ENCODE peak calls at places on chromosomes 3 and 15, in six cellular contexts. U is SK-N-SH, L is K562, G is HCT116, T is HepG2, Y is GM12878. P is an unnamed sample.

GRCh38 chr3:71022552-71023335 is 560.8 kb downstream of the FOXP1 start:
- DNase-seq in G (no peak), T (peak), L (no peak), U (no peak), Y (no peak), P (peak)

GRCh38 chr3:11908981-11909698 is 62.5 kb upstream of the TAMM41 start:
- DNase-seq in U (no peak), G (no peak), Y (no peak), L (no peak), T (no peak), P (no peak)

GRCh38 chr3:184255291-184256039 is 5.9 kb downstream of the CAMK2N2 start:
- DNase-seq in U (no peak), L (no peak), T (no peak), Y (no peak), G (no peak), P (no peak)

GRCh38 chr3:134073583-134073945 is 43.8 kb upstream of the SLCO2A1 start:
- DNase-seq in U (no peak), L (no peak), G (no peak), Y (no peak), T (no peak), P (no peak)

GRCh38 chr3:65672876-65673815 is 365.6 kb downstream of the MAGI1 start:
- DNase-seq in Y (no peak), U (peak), L (peak), G (peak), T (peak), P (no peak)

GRCh38 chr15:74799843-74800558 is 12.6 kb upstream of the LMAN1L start:
- DNase-seq in Y (peak), L (peak), T (peak), G (peak), U (peak), P (peak)

GRCh38 chr3:158105710-158106438 is at the start of gene SHOX2:
- DNase-seq in T (no peak), U (no peak), G (no peak), L (peak), Y (no peak), P (no peak)

GRCh38 chr15:90855139-90855538 is 13.2 kb upstream of the FURIN start:
- DNase-seq in Y (no peak), L (no peak), U (no peak), T (no peak), G (no peak), P (no peak)

GRCh38 chr3:24272875-24273274 is 221.8 kb downstream of the THRB start:
- DNase-seq in T (peak), Y (no peak), L (no peak), G (no peak), U (no peak), P (peak)

GRCh38 chr15:54820811-54821210 is 375.9 kb downstream of the RSL24D1 start:
- DNase-seq in L (no peak), T (no peak), G (no peak), U (no peak), Y (no peak), P (no peak)

GRCh38 chr15:45543051-45543450 is 20.5 kb upstream of the SLC30A4 start:
- DNase-seq in G (no peak), U (no peak), Y (no peak), T (no peak), L (no peak), P (no peak)

GRCh38 chr3:13042932-13043275 is 30.3 kb downstream of the IQSEC1 start:
- DNase-seq in G (no peak), U (peak), T (no peak), L (peak), Y (no peak), P (no peak)

GRCh38 chr3:128555881-128556280 is 62.9 kb upstream of the GATA2 start:
- DNase-seq in U (no peak), Y (no peak), L (no peak), T (no peak), G (no peak), P (no peak)

GRCh38 chr3:128554465-128555097 is 61.6 kb upstream of the GATA2 start:
- DNase-seq in T (no peak), Y (no peak), L (no peak), G (no peak), U (no peak), P (no peak)

GRCh38 chr3:128555098-128555825 is 62.3 kb upstream of the GATA2 start:
- DNase-seq in L (no peak), G (no peak), U (peak), T (no peak), Y (no peak), P (no peak)

GRCh38 chr3:128553560-128553959 is 60.6 kb upstream of the GATA2 start:
- DNase-seq in T (no peak), U (no peak), Y (no peak), G (no peak), L (no peak), P (no peak)

DNA sequence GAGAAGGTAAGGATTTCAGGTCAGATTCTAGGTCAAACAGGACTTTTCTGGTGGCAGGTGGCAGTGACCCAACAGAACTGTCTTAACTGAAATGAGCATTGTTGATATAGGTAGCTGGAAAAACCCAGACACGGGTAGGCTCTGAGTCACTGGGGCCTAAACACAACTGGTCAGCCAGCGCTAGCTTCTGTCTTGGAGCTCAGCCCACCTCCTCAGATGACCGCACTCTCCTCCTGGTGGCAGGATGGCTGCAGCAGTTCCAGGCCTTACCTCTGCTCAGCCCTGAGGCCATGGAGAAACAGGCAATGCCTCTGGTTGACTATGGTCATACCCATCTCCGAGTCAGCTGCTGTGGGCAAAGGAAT is 61.1 kb upstream of the GATA2 start:
- DNase-seq in G (no peak), Y (no peak), U (no peak), L (peak), T (peak), P (no peak)
- TF ChIP-seq JUND in G (no peak), Y (no peak), U (no peak), L (peak), T (no peak), P (no peak)

DNA sequence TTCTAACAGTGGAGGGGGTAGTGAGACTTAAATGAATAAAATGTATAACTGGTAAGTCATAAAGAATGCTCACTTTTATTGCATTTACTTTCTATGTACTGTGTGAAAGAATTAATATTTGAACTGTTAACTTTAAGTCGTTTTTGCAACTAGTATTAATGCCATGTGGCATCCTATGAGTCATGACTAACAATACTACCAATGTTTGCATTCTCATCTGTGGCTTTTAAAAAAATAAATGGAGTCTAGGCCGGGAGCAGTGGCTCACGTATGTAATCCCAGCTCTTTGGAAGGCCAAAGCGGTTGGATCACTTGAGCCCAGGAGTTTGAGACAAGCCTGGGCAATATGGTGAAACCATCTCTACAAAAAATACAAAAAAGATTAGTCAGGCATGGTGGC is 5.2 kb downstream of the C3orf49 start:
- DNase-seq in T (no peak), U (no peak), Y (no peak), G (no peak), L (no peak), P (no peak)
- TF ChIP-seq JUND in T (no peak), U (peak), Y (no peak), G (no peak), L (no peak), P (no peak)

DNA sequence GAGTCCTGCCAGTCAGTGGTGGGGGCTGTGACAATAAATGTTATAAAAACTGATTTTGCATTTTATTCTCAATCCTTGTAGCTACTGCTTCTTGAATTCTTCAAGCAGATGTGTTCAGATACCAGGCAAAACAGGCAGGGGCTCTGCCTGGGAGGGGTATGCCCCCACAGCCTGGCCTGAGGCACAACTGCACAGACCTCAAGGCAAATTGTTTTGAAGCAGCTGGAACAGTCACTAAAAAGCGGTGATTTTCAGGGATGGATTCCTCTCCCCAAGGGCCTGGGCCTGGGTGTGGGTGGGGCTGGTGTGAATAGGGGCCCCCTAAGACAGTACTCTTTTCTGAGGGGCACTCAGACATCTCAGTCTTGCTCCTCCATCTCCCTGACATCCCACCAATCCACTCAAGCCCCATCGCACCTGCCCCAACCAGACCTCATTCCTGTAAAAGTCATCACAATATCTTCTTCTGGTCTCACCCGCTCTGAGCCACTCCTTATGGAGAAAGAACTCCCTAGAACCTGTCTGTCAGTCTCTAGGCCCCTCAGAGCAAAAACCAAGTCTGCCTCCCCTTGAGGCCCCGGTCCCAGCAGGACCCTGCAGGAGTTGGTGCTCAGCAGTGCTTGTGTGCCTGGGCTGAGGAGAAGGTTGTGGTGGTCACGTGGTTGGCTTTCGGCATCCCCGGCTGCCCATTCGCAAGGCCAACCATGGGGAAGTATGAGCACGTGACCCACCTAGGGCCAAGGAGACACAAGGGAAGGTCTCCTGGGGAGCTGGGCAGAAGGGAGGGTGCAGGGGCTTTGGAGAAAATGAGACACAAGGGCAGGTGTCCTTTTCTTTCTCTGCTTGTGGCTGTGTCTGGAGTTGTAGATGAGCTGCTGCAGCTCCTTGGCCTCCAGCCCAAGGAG is 2.9 kb upstream of the PSTPIP1 start:
- DNase-seq in Y (no peak), T (no peak), U (peak), G (no peak), L (no peak), P (no peak)
- TF ChIP-seq JUND in Y (no peak), T (no peak), U (no peak), G (no peak), L (no peak), P (no peak)

DNA sequence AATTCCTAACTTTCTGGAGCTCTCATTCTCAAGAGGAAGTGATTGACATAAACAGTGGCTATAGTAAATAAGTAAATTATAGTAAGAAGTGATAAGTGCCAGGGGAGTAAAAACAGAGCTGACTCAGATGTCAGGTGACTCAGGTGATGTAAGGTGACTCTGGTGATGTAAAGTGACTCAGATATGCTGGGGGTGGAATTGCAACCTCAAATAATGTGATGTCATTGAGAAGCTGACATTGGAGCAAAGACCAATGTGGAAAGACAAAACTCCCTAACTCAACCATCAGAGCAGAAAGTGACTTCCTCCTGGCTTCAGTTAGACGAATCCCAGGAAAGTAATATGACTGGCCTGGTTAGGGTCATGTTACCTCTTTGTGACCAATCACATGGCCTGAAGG is 144.2 kb upstream of the SNTN start:
- DNase-seq in Y (no peak), U (no peak), T (no peak), L (no peak), G (no peak), P (no peak)
- TF ChIP-seq JUND in Y (no peak), U (no peak), T (no peak), L (no peak), G (no peak), P (no peak)

DNA sequence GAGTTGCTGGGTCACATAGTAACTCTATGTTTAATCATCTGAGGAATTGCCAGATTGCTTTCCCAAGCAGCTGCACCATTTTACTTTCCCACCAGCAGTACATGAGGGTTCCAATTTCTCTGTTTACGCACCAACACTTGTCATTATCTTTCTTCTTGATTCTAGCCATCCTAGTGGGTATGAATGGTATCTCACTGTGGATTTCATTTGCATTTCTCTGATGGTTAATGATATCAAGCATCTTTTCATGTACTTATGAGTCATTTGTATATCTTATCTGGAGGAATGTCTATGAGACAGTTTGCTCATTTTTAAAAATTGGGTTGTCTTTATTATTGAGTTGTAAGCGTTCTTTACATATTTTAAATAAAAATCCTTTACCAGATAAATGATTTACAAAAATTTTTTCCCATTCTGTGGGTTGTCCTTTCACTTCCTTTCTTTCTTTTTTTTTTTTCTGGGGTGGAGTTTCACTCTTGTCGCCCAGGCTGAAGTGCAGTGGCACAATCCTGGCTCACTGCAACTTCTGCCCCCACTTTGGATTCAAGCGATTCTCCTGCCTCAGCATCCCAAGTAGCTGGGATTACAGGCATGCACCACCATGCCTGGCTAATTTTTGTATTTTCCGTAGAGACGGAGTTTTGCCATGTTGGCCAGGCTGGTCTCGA is 8.9 kb upstream of the SGO1 start:
- DNase-seq in U (no peak), G (no peak), T (no peak), L (no peak), Y (no peak), P (no peak)
- TF ChIP-seq JUND in U (no peak), G (no peak), T (no peak), L (no peak), Y (no peak), P (no peak)

GRCh38 chr15:51108933-51109550 is 14.3 kb upstream of the TNFAIP8L3 start:
- DNase-seq in U (no peak), Y (no peak), G (no peak), L (no peak), T (no peak), P (no peak)
- TF ChIP-seq JUND in U (no peak), Y (no peak), G (no peak), L (no peak), T (no peak), P (no peak)

P was measured in T47D.